ENCODE peak calls at places on chromosomes 16 and 17, in six cellular contexts. H, Y, L, N, T and R are unnamed samples.

GRCh38 chr17:49629447-49629846 is 48.5 kb downstream of the SPOP start:
- DNase-seq in H (no peak), Y (no peak), L (no peak), N (no peak), T (no peak), R (no peak)

GRCh38 chr17:39462644-39463375 is 1.5 kb downstream of the CDK12 start:
- DNase-seq in H (no peak), Y (no peak), L (no peak), N (peak; percentile 16), T (peak; percentile 34), R (no peak)

GRCh38 chr17:66491213-66491612 is 188.8 kb downstream of the PRKCA start:
- DNase-seq in H (no peak), Y (no peak), L (no peak), N (no peak), T (no peak), R (no peak)

GRCh38 chr17:27354491-27355081 is 60.7 kb downstream of the WSB1 start:
- DNase-seq in H (no peak), Y (no peak), L (no peak), N (no peak), T (peak; percentile 48), R (no peak)

GRCh38 chr16:9489823-9490467 is 398.5 kb downstream of the HAPSTR1 start:
- DNase-seq in H (no peak), Y (no peak), L (peak; percentile 72), N (no peak), T (no peak), R (no peak)

GRCh38 chr17:49917771-49918170 is 51.2 kb upstream of the DLX4 start:
- DNase-seq in H (no peak), Y (no peak), L (no peak), N (no peak), T (no peak), R (no peak)

GRCh38 chr17:4407851-4408250 is 25.9 kb upstream of the SPNS3 start:
- DNase-seq in H (no peak), Y (no peak), L (no peak), N (no peak), T (no peak), R (no peak)

GRCh38 chr17:14712471-14713075 is 411.7 kb downstream of the HS3ST3B1 start:
- DNase-seq in H (no peak), Y (no peak), L (no peak), N (no peak), T (peak; percentile 61), R (no peak)

GRCh38 chr17:28575126-28575795 is 1.4 kb downstream of the ALDOC start:
- DNase-seq in H (no peak), Y (no peak), L (peak; percentile 39), N (no peak), T (no peak), R (no peak)

GRCh38 chr17:71316498-71316897 is 804.3 kb upstream of the SOX9 start:
- DNase-seq in H (no peak), Y (no peak), L (no peak), N (no peak), T (no peak), R (no peak)

GRCh38 chr16:69756705-69757104 is 2.0 kb upstream of the NOB1 start:
- DNase-seq in H (no peak), Y (no peak), L (no peak), N (no peak), T (no peak), R (no peak)